ENCODE peak calls at places on chromosomes 4 and X, in five cellular contexts. I is endodermal cell; B is breast epithelium; S is cardiac muscle cell; J is naive thymus-derived CD4-positive, alpha-beta T cell. Q is an unnamed sample.

GRCh38 chr4:117135634-117136354 is 50.4 kb upstream of the TRAM1L1 start:
- DNase-seq in I (no peak), B (no peak), S (no peak), J (no peak), Q (no peak)

GRCh38 chr4:163707873-163708272 is 213.4 kb downstream of the TMA16 start:
- DNase-seq in I (no peak), B (no peak), S (no peak), J (no peak), Q (no peak)

GRCh38 chrX:43953218-43953617 is 20.0 kb downstream of the NDP start:
- DNase-seq in I (no peak), B (no peak), S (no peak), J (no peak), Q (no peak)

GRCh38 chr4:10281996-10282395 is 165.4 kb upstream of the WDR1 start:
- DNase-seq in I (no peak), B (no peak), S (peak; percentile 9), J (no peak), Q (no peak)

GRCh38 chrX:115460565-115460888 is 100.4 kb upstream of the PLS3 start:
- DNase-seq in I (no peak), B (no peak), S (peak; percentile 67), J (no peak), Q (no peak)

GRCh38 chrX:9942086-9942485 is 25.1 kb upstream of the CLDN34 start:
- DNase-seq in I (no peak), B (no peak), S (no peak), J (no peak), Q (no peak)

GRCh38 chrX:48606091-48606490 is 8.8 kb downstream of the WDR13 start:
- DNase-seq in I (peak; percentile 58), B (no peak), S (no peak), J (no peak), Q (no peak)

GRCh38 chr4:3206439-3207100 is 42.4 kb upstream of the MSANTD1 start:
- DNase-seq in I (no peak), B (peak; percentile 3), S (no peak), J (no peak), Q (no peak)

GRCh38 chrX:70046978-70047377 is 2.8 kb downstream of the AWAT2 start:
- DNase-seq in I (no peak), B (no peak), S (peak; percentile 76), J (no peak), Q (no peak)

GRCh38 chr4:79673321-79673720 is 265.3 kb upstream of the GK2 start:
- DNase-seq in I (no peak), B (no peak), S (no peak), J (no peak), Q (no peak)

GRCh38 chr4:153634737-153635353 is 49.2 kb upstream of the TLR2 start:
- DNase-seq in I (no peak), B (no peak), S (peak; percentile 51), J (no peak), Q (no peak)

GRCh38 chr4:27042411-27042810 is 181.8 kb downstream of the STIM2 start:
- DNase-seq in I (no peak), B (no peak), S (no peak), J (no peak), Q (no peak)

GRCh38 chr4:4410271-4410670 is 23.4 kb downstream of the NSG1 start:
- DNase-seq in I (no peak), B (no peak), S (no peak), J (no peak), Q (peak; percentile 11)

GRCh38 chr4:4408132-4408523 is 21.2 kb downstream of the NSG1 start:
- DNase-seq in I (no peak), B (no peak), S (no peak), J (no peak), Q (no peak)

GRCh38 chr4:4408576-4409335 is 21.9 kb downstream of the NSG1 start:
- DNase-seq in I (no peak), B (no peak), S (no peak), J (no peak), Q (no peak)

GRCh38 chr4:4407299-4408131 is 20.6 kb downstream of the NSG1 start:
- DNase-seq in I (no peak), B (no peak), S (no peak), J (no peak), Q (no peak)

GRCh38 chr4:4409416-4410115 is 22.7 kb downstream of the NSG1 start:
- DNase-seq in I (no peak), B (no peak), S (no peak), J (no peak), Q (no peak)
- H3K4me1 ChIP-seq in I (no peaks in the 10 kb centered on the region), B (no peaks in the 10 kb centered on the region), S (no peaks in the 10 kb centered on the region), J (no peaks in the 10 kb centered on the region), Q (peaks cover 5% of the 10 kb centered on the region)

GRCh38 chr4:41438564-41438963 is 99.4 kb upstream of the LIMCH1 start:
- DNase-seq in I (no peak), B (no peak), S (no peak), J (no peak), Q (peak; percentile 72)

GRCh38 chr4:41443340-41444079 is 94.4 kb upstream of the LIMCH1 start:
- DNase-seq in I (no peak), B (no peak), S (no peak), J (no peak), Q (no peak)

GRCh38 chr4:41437264-41437566 is 100.7 kb upstream of the LIMCH1 start:
- DNase-seq in I (no peak), B (no peak), S (no peak), J (no peak), Q (no peak)

GRCh38 chr4:41446391-41446790 is 91.6 kb upstream of the LIMCH1 start:
- DNase-seq in I (no peak), B (no peak), S (no peak), J (no peak), Q (no peak)

GRCh38 chr4:41442818-41443217 is 95.1 kb upstream of the LIMCH1 start:
- DNase-seq in I (no peak), B (no peak), S (no peak), J (no peak), Q (no peak)
- H3K27ac ChIP-seq in I (no peak overlapping the region), B (no peak overlapping the region), S (no peak overlapping the region), J (no peak overlapping the region), Q (peak overlapping the region; percentile 10)

DNA sequence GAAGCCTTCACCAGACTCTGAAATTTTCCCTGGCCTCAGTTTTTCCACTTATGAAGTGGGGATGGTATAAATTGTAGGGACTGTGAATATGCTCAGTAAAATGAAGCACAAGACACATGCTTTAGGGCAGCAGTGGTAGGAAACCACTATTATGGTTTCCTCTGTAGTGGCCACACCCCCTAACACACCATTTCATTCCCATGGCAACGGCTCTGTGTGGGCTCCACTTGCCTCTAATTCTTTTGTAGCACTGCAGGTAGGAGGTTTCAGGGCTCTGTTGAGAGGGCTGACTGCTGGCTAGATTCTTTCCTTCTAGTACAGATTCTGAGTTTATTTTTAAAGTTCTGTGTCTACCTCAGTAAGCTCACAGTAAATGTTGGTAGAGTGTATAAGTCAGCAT is 3.5 kb upstream of the VMA21 start:
- DNase-seq in I (peak; percentile 72), B (no peak), S (no peak), J (peak; percentile 77), Q (no peak)
- H3K4me1 ChIP-seq in I (no peaks in the 10 kb centered on the region), B (no peaks in the 10 kb centered on the region), S (no peaks in the 10 kb centered on the region), J (peaks cover 16% of the 10 kb centered on the region), Q (no peaks in the 10 kb centered on the region)

GRCh38 chrX:120250522-120251271 is at the start of gene ZBTB33:
- DNase-seq in I (peak; percentile 96), B (peak; percentile 82), S (peak; percentile 96), J (peak; percentile 82), Q (peak; percentile 85)
- H3K27ac ChIP-seq in I (peak within 1 kb of the TSS; percentile 89), B (peak within 1 kb of the TSS; percentile 93), S (peak within 1 kb of the TSS; percentile 91), J (peak within 1 kb of the TSS; percentile 96), Q (peak within 1 kb of the TSS; percentile 65)

DNA sequence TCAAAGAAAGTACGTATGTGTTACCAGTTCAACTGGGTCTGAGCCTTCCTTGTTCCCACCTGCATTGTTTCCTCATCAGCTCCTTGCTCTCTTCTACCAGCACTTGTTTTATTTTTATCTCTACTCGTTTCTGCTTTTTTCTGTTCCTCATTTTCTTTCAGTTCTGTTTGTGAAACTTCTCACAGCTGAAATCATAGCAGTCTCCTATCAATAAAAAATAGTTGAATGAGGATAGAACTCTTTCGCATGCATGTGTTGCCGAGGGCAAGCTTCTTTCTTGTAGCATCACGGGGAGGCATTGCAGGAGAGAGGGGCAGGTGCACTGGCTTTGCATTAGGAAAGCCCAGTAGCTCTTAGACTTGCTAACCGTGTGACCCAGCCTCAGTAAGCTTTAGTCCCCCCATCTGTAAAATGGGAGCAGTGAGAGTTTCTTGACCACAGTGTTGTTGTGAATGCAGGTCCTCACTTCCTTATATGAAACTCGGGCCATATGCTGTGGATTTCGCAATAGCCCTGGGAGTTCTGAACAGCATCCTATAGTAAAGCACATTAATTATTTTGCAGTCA is 24.7 kb downstream of the OFD1 start:
- DNase-seq in I (no peak), B (no peak), S (no peak), J (no peak), Q (no peak)
- H3K4me1 ChIP-seq in I (no peaks in the 10 kb centered on the region), B (no peaks in the 10 kb centered on the region), S (peaks cover 4% of the 10 kb centered on the region), J (peaks cover 5% of the 10 kb centered on the region), Q (no peaks in the 10 kb centered on the region)

GRCh38 chr4:166502660-166503059 is 629.6 kb downstream of the TLL1 start:
- DNase-seq in I (no peak), B (no peak), S (no peak), J (no peak), Q (no peak)
- H3K27ac ChIP-seq in I (no peak overlapping the region), B (no peak overlapping the region), S (no peak overlapping the region), J (no peak overlapping the region), Q (no peak overlapping the region)

GRCh38 chr4:87042986-87043820 is 108.4 kb downstream of the AFF1 start:
- DNase-seq in I (no peak), B (no peak), S (no peak), J (no peak), Q (no peak)
- H3K4me1 ChIP-seq in I (peaks cover 19% of the 10 kb centered on the region), B (peaks cover 8% of the 10 kb centered on the region), S (peaks cover 48% of the 10 kb centered on the region), J (peaks cover 8% of the 10 kb centered on the region), Q (peaks cover 10% of the 10 kb centered on the region)

Q was measured in RWPE2.